ENCODE peak calls at places on chromosome 17, in seven cellular contexts. J, O, Q, F, P, A and Y are unnamed samples.

GRCh38 chr17:1398900-1399299 is 1.1 kb downstream of the YWHAE start:
- DNase-seq in A (no peak), F (peak), P (no peak), J (no peak), O (no peak), Q (peak), Y (no peak)

GRCh38 chr17:8408371-8408770 is 10.7 kb upstream of the RNF222 start:
- DNase-seq in A (no peak), P (no peak), O (no peak), J (no peak), Q (no peak), F (no peak), Y (peak)

GRCh38 chr17:78986048-78986648 is 6.4 kb upstream of the LGALS3BP start:
- DNase-seq in Q (no peak), P (no peak), F (peak), J (no peak), O (no peak), A (no peak), Y (no peak)

GRCh38 chr17:75776399-75777242 is 8.0 kb upstream of the UNK start:
- DNase-seq in P (no peak), F (no peak), A (no peak), J (no peak), Q (peak), O (no peak), Y (no peak)

GRCh38 chr17:39563476-39563875 is 44.2 kb downstream of the NEUROD2 start:
- DNase-seq in P (no peak), Q (no peak), J (no peak), F (no peak), O (no peak), A (no peak), Y (no peak)

GRCh38 chr17:72725432-72726068 is 366.9 kb downstream of the SLC39A11 start:
- DNase-seq in J (peak), A (peak), Q (peak), O (no peak), P (no peak), F (peak), Y (no peak)

GRCh38 chr17:79272666-79273219 is 198.1 kb downstream of the ENGASE start:
- DNase-seq in Q (no peak), F (peak), J (no peak), A (no peak), P (no peak), O (no peak), Y (peak)

GRCh38 chr17:75152971-75153853 is 1.1 kb downstream of the JPT1 start:
- DNase-seq in O (no peak), J (no peak), F (peak), P (no peak), Q (peak), A (peak), Y (peak)

GRCh38 chr17:29179232-29180036 is 764 bp downstream of the MYO18A start:
- DNase-seq in A (no peak), P (no peak), J (no peak), Q (peak), F (no peak), O (no peak), Y (peak)

GRCh38 chr17:59421722-59422121 is 90.3 kb downstream of the YPEL2 start:
- DNase-seq in Q (no peak), P (no peak), J (no peak), F (no peak), A (no peak), O (no peak), Y (no peak)

GRCh38 chr17:64534187-64534586 is 27.4 kb downstream of the CEP95 start:
- DNase-seq in A (no peak), O (no peak), F (no peak), Q (no peak), P (no peak), J (no peak), Y (no peak)

GRCh38 chr17:34981538-34982241 is 1.4 kb downstream of the LIG3 start:
- DNase-seq in Q (no peak), A (no peak), F (peak), O (no peak), J (no peak), P (no peak), Y (no peak)

GRCh38 chr17:28946239-28946638 is 5.1 kb downstream of the PHF12 start:
- DNase-seq in A (no peak), O (no peak), Q (no peak), J (no peak), F (peak), P (no peak), Y (no peak)

GRCh38 chr17:8175795-8176196 is 384 bp downstream of the TMEM107 start:
- DNase-seq in F (no peak), P (no peak), O (no peak), A (no peak), Q (no peak), J (no peak), Y (no peak)